ENCODE peak calls at places on chromosomes 13 and 19, in eight cellular contexts. I is AG04450; N is NCI-H1092; E is NAMALWA; V is stimulated activated CD4-positive, alpha-beta T cell treated with anti-CD3 and anti-CD28 coated beads, TNF-alpha, amount 100 ng/mL, for 24 hours; C is left ventricle myocardium superior; L is upper lobe of right lung; F is testis. G is an unnamed sample.

GRCh38 chr13:25881946-25882574 is 169.8 kb downstream of the SHISA2 start:
- DNase-seq in I (no peak), E (no peak), N (peak), C (no peak), V (no peak), F (no peak), L (no peak), G (no peak)

GRCh38 chr19:1618157-1619093 is 13.2 kb upstream of the UQCR11 start:
- DNase-seq in V (peak), E (peak), C (peak), L (no peak), I (no peak), F (peak), N (no peak), G (peak)

GRCh38 chr13:97540696-97541095 is 106.7 kb downstream of the RAP2A start:
- DNase-seq in N (no peak), I (no peak), F (no peak), L (no peak), E (no peak), V (no peak), C (no peak), G (no peak)

GRCh38 chr19:44924243-44924725 is 9.9 kb downstream of the APOC1 start:
- DNase-seq in N (no peak), L (no peak), V (no peak), F (no peak), I (no peak), C (no peak), E (no peak), G (peak)

GRCh38 chr19:41144403-41144802 is 30.2 kb downstream of the CYP2F1 start:
- DNase-seq in N (peak), F (peak), E (peak), I (peak), V (peak), L (peak), C (peak), G (peak)

GRCh38 chr13:110114351-110114750 is 192.6 kb downstream of the COL4A1 start:
- DNase-seq in N (no peak), I (no peak), V (no peak), C (no peak), F (no peak), L (no peak), E (no peak), G (no peak)

GRCh38 chr13:36357692-36358091 is 11.5 kb upstream of the SPART start:
- DNase-seq in C (peak), F (peak), L (no peak), V (no peak), I (no peak), N (no peak), E (no peak), G (no peak)

GRCh38 chr13:73937420-73937819 is 196.8 kb downstream of the KLF12 start:
- DNase-seq in N (no peak), C (no peak), I (no peak), V (no peak), F (no peak), L (no peak), E (no peak), G (no peak)

GRCh38 chr13:110280231-110280813 is 26.6 kb downstream of the COL4A1 start:
- DNase-seq in L (no peak), F (no peak), C (no peak), E (no peak), N (no peak), I (no peak), V (no peak), G (no peak)

GRCh38 chr13:46295531-46296464 is 84.1 kb downstream of the LRRC63 start:
- DNase-seq in L (no peak), V (peak), I (peak), E (peak), N (no peak), F (peak), C (peak), G (peak)

GRCh38 chr19:28701491-28701890 is 511.5 kb downstream of the UQCRFS1 start:
- DNase-seq in V (no peak), L (no peak), E (no peak), C (no peak), I (no peak), F (no peak), N (no peak), G (no peak)

GRCh38 chr19:961866-962620 is 22.1 kb upstream of the WDR18 start:
- DNase-seq in V (no peak), F (no peak), N (no peak), C (no peak), I (no peak), L (no peak), E (no peak), G (no peak)

GRCh38 chr19:48873476-48874308 is 1.5 kb downstream of the PPP1R15A start:
- DNase-seq in N (no peak), V (no peak), L (no peak), E (no peak), F (peak), C (no peak), I (no peak), G (no peak)

GRCh38 chr19:40718774-40719391 is 2.0 kb downstream of the ITPKC start:
- DNase-seq in I (no peak), C (peak), N (no peak), E (peak), L (peak), V (no peak), F (peak), G (peak)

GRCh38 chr19:23314505-23315241 is 64.5 kb upstream of the ZNF724 start:
- DNase-seq in E (no peak), I (no peak), L (no peak), N (no peak), F (no peak), C (no peak), V (no peak), G (no peak)

G was measured in Right ventricle myocardium inferior.